ENCODE peak calls at places on chromosome 17, in nine cellular contexts. R is Peyer's patch, G is K562, O is NB4, U is prostate gland, S is GM12892, F is A549, L is tibial nerve, K is HCT116. C is an unnamed sample.
A peak's percentile ranks its signal among the peaks of the same experiment; 100 is the strongest.

GRCh38 chr17:7043544-7044268 is at the start of gene SLC16A11:
- DNase-seq in S (no peak), K (no peak), G (no peak), F (no peak), O (peak; percentile 54), U (no peak), R (peak; percentile 78), L (no peak), C (no peak)

GRCh38 chr17:45114117-45114932 is 18.0 kb downstream of the PLCD3 start:
- DNase-seq in F (no peak), U (no peak), O (no peak), R (no peak), K (no peak), G (no peak), L (no peak), S (no peak), C (no peak)

GRCh38 chr17:67980456-67980855 is 15.8 kb downstream of the C17orf58 start:
- DNase-seq in K (no peak), R (no peak), F (no peak), U (no peak), O (no peak), G (no peak), L (no peak), S (no peak), C (no peak)

GRCh38 chr17:28622186-28622585 is 8.2 kb upstream of the RSKR start:
- DNase-seq in K (no peak), L (no peak), U (no peak), S (no peak), G (no peak), F (no peak), R (no peak), O (no peak), C (no peak)

GRCh38 chr17:56176101-56176500 is 22.8 kb downstream of the ANKFN1 start:
- DNase-seq in L (no peak), S (no peak), U (no peak), K (no peak), F (no peak), O (no peak), G (no peak), R (no peak), C (no peak)

GRCh38 chr17:16941072-16941641 is 30.8 kb downstream of the TNFRSF13B start:
- DNase-seq in O (no peak), R (no peak), F (no peak), K (no peak), S (no peak), G (no peak), L (no peak), U (no peak), C (no peak)

GRCh38 chr17:80361495-80362220 is 53.3 kb upstream of the ENDOV start:
- DNase-seq in S (no peak), F (peak; percentile 40), O (peak; percentile 36), R (no peak), U (no peak), K (no peak), L (no peak), G (peak; percentile 37), C (peak; percentile 21)

GRCh38 chr17:66840061-66840460 is 5.1 kb downstream of the CACNG5 start:
- DNase-seq in S (no peak), O (no peak), L (no peak), K (no peak), U (no peak), R (no peak), G (no peak), F (no peak), C (no peak)

GRCh38 chr17:68101992-68102758 is 66.6 kb downstream of the KPNA2 start:
- DNase-seq in L (no peak), U (peak; percentile 16), K (no peak), R (peak; percentile 36), G (no peak), O (peak; percentile 30), S (no peak), F (no peak), C (no peak)

GRCh38 chr17:28552201-28552999 is at the start of gene UNC119:
- DNase-seq in S (peak; percentile 90), K (no peak), G (peak; percentile 86), L (peak; percentile 51), F (peak; percentile 89), R (peak; percentile 83), O (peak; percentile 84), U (peak; percentile 73), C (peak; percentile 91)

GRCh38 chr17:4968916-4969550 is 1.4 kb upstream of the SPAG7 start:
- DNase-seq in S (no peak), O (peak; percentile 88), G (peak; percentile 45), F (peak; percentile 26), K (no peak), U (no peak), R (no peak), L (no peak), C (no peak)

GRCh38 chr17:8156174-8156992 is 4.2 kb upstream of the PER1 start:
- DNase-seq in G (peak; percentile 99), U (peak; percentile 100), S (peak; percentile 96), F (peak; percentile 100), O (peak; percentile 99), L (peak; percentile 100), R (peak; percentile 100), K (peak; percentile 100), C (peak; percentile 98)

GRCh38 chr17:58703137-58703846 is 10.9 kb downstream of the RAD51C start:
- DNase-seq in R (no peak), F (no peak), S (no peak), O (no peak), G (no peak), L (no peak), K (no peak), U (no peak), C (peak; percentile 32)
- TF ChIP-seq POLR2A in R (no peak), F (no peak), S (no peak), O (no peak), G (no peak), L (no peak), K (no peak), U (no peak), C (no peak)

GRCh38 chr17:17993366-17993765 is 20.7 kb downstream of the DRC3 start:
- DNase-seq in U (no peak), R (no peak), L (no peak), G (no peak), K (no peak), F (no peak), S (no peak), O (no peak), C (no peak)

GRCh38 chr17:17994271-17994670 is 21.6 kb downstream of the DRC3 start:
- DNase-seq in F (peak; percentile 62), K (peak; percentile 15), G (no peak), U (no peak), S (no peak), R (no peak), O (peak; percentile 51), L (no peak), C (no peak)

GRCh38 chr17:17998934-17999333 is 26.3 kb downstream of the DRC3 start:
- DNase-seq in L (no peak), U (no peak), O (no peak), F (no peak), S (no peak), R (no peak), K (no peak), G (no peak), C (no peak)

GRCh38 chr17:17993852-17994251 is 21.2 kb downstream of the DRC3 start:
- DNase-seq in K (no peak), U (no peak), R (no peak), F (no peak), O (no peak), S (no peak), L (no peak), G (no peak), C (no peak)

DNA sequence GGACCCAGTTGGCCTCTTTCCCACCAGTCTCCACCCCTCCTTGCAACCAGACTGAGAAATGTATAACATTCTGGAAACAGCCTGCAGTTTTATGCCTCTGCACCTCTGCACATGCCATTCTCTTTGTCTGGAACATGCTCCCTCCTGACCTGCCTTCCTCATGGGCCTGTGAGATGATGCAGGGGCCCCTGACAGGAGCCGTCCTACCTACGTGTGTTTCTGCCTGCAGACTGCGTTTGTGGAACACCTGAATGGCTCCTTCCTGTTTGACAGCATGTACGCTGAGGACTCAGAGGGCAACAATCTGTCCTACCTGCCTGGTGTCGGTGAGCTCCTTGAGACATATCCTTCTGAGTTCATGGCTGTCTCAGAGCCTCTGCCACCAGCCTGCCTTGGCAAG is 22.1 kb downstream of the DRC3 start:
- DNase-seq in S (no peak), U (no peak), R (no peak), L (no peak), O (no peak), G (no peak), K (no peak), F (no peak), C (no peak)
- TF ChIP-seq POLR2A in S (no peak), U (no peak), R (no peak), L (no peak), O (no peak), G (no peak), K (no peak), F (no peak), C (no peak)

GRCh38 chr17:73140531-73140930 is 24.3 kb upstream of the SSTR2 start:
- DNase-seq in O (no peak), F (no peak), G (no peak), K (no peak), R (no peak), S (no peak), L (no peak), U (no peak), C (no peak)

GRCh38 chr17:73141411-73141810 is 23.4 kb upstream of the SSTR2 start:
- DNase-seq in R (no peak), K (no peak), S (no peak), F (no peak), U (no peak), G (no peak), O (no peak), L (no peak), C (no peak)

GRCh38 chr17:73138541-73139138 is 26.2 kb upstream of the SSTR2 start:
- DNase-seq in K (no peak), O (no peak), U (no peak), F (no peak), G (no peak), R (no peak), S (no peak), L (no peak), C (no peak)

GRCh38 chr17:73137376-73137775 is 27.4 kb upstream of the SSTR2 start:
- DNase-seq in U (no peak), O (no peak), K (no peak), S (no peak), F (no peak), R (no peak), L (no peak), G (peak; percentile 18), C (no peak)

GRCh38 chr17:73139296-73139695 is 25.5 kb upstream of the SSTR2 start:
- DNase-seq in L (no peak), K (no peak), S (no peak), F (no peak), U (no peak), O (no peak), G (no peak), R (no peak), C (no peak)
- TF ChIP-seq POLR2A in L (no peak), K (no peak), S (no peak), F (no peak), U (no peak), O (no peak), G (no peak), R (no peak), C (no peak)

DNA sequence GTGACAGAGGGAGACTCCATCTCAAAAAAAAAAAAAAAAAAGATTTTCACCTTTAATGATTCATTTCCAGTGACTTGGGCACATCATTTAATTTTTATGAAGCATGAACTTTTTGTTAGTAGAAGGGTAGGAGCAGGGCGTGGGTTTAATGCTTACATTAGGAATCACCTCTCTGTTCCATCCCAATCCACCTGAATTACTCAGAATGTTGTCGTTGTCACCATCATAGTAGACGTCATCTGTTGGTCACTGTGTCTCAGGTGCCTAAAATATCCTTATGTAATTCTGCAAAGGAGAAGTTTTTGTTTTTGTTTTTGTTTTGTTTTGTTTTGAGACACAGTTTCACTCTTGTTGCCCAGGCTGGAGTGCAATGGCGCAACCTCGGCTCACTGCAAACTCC is 38.3 kb upstream of the TEKT3 start:
- DNase-seq in S (no peak), O (no peak), F (no peak), L (no peak), K (no peak), U (no peak), R (no peak), G (no peak), C (no peak)
- TF ChIP-seq POLR2A in S (no peak), O (no peak), F (no peak), L (no peak), K (no peak), U (no peak), R (no peak), G (no peak), C (no peak)